ENCODE peak calls at places on chromosomes 7 and 10, in five cellular contexts. I is A549, V is IMR-90, D is HCT116, M is H1. C is an unnamed sample.

GRCh38 chr10:247480-247879 is 112.2 kb downstream of the ZMYND11 start:
- DNase-seq in M (no peak), D (no peak), I (no peak), V (no peak), C (no peak)

GRCh38 chr10:119412244-119412750 is 130.2 kb downstream of the RGS10 start:
- DNase-seq in V (peak), M (no peak), D (no peak), I (no peak), C (no peak)

GRCh38 chr7:102471791-102472125 is 7.0 kb downstream of the POLR2J start:
- DNase-seq in D (no peak), V (no peak), M (no peak), I (no peak), C (no peak)

GRCh38 chr10:47261121-47261520 is 38.9 kb upstream of the GDF10 start:
- DNase-seq in D (no peak), V (no peak), M (peak), I (no peak), C (no peak)

GRCh38 chr10:59360605-59361515 is 1.5 kb downstream of the FAM13C start:
- DNase-seq in V (no peak), D (no peak), M (no peak), I (no peak), C (no peak)

GRCh38 chr10:106765355-106765754 is 399.2 kb downstream of the SORCS1 start:
- DNase-seq in V (no peak), I (no peak), M (no peak), D (no peak), C (no peak)

GRCh38 chr10:89830623-89831022 is 129.2 kb downstream of the KIF20B start:
- DNase-seq in I (no peak), V (no peak), M (no peak), D (no peak), C (no peak)

GRCh38 chr10:97277551-97277950 is 14.9 kb downstream of the ARHGAP19 start:
- DNase-seq in I (no peak), D (no peak), V (no peak), M (no peak), C (no peak)

GRCh38 chr10:117137031-117137910 is 799 bp downstream of the VAX1 start:
- DNase-seq in I (peak), V (no peak), D (no peak), M (peak), C (no peak)

GRCh38 chr7:45869426-45869825 is 3.5 kb downstream of the CCDC201 start:
- DNase-seq in M (no peak), V (peak), I (no peak), D (no peak), C (no peak)

GRCh38 chr10:131242007-131242406 is 69.5 kb downstream of the TCERG1L start:
- DNase-seq in D (peak), V (no peak), M (peak), I (peak), C (peak)

GRCh38 chr7:46626261-46627037 is 705.4 kb upstream of the IGFBP3 start:
- DNase-seq in V (no peak), M (no peak), D (no peak), I (no peak), C (no peak)

GRCh38 chr10:117477961-117478670 is 64.4 kb upstream of the EMX2 start:
- DNase-seq in I (peak), D (peak), M (no peak), V (peak), C (no peak)

GRCh38 chr10:94411304-94411703 is 9.0 kb downstream of the TBC1D12 start:
- DNase-seq in I (no peak), M (no peak), V (no peak), D (no peak), C (no peak)

GRCh38 chr7:159099217-159099655 is 45.4 kb downstream of the VIPR2 start:
- DNase-seq in I (no peak), M (no peak), V (no peak), D (no peak), C (no peak)

GRCh38 chr10:128064615-128065580 is 61.3 kb downstream of the MKI67 start:
- DNase-seq in D (no peak), M (no peak), V (peak), I (no peak), C (no peak)

GRCh38 chr10:24938076-24938475 is 14.3 kb downstream of the PRTFDC1 start:
- DNase-seq in M (no peak), V (no peak), D (no peak), I (no peak), C (no peak)

GRCh38 chr10:127853868-127854768 is 38.6 kb downstream of the CLRN3 start:
- DNase-seq in M (peak), V (peak), D (peak), I (peak), C (peak)

GRCh38 chr10:13483951-13484350 is 44.9 kb downstream of the BEND7 start:
- DNase-seq in M (no peak), D (no peak), I (no peak), V (no peak), C (no peak)

GRCh38 chr7:72098812-72099211 is 313.3 kb downstream of the CALN1 start:
- DNase-seq in D (no peak), V (no peak), I (no peak), M (no peak), C (no peak)
- TF ChIP-seq RAD21 in D (no peak), V (no peak), I (no peak), M (no peak), C (no peak)

DNA sequence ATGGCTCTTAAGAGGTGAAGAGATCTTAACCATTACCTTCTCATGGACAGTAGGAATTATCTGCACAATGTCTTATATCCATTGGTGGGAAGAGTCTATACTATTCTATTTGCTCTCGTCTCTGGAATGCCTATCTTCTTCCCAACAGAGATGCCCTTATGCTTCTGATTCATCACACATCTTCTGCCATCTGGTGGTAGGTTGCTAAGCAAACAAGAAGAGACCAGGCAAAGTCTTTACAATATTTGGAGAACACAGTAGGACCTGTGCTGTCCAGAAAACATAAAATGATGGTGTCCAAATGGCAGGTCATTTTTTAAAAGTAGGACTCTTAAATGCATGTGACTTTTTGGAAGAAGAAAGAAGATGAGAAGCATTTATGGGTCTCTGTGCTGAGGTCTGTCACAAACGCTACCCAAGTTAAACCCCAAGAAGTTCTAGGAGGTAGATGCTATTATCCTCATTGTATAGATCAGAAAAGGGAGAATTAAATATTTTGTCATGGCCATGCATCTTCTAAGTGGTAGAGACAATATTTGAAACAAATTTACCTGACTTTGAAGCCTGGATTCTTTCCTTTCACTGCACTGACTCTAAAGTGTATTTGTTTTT is 67.8 kb upstream of the NXPH1 start:
- DNase-seq in I (no peak), D (peak), V (no peak), M (no peak), C (peak)
- TF ChIP-seq RAD21 in I (peak), D (peak), V (no peak), M (peak), C (no peak)

GRCh38 chr7:116322541-116322940 is 112.2 kb downstream of the TES start:
- DNase-seq in D (no peak), I (no peak), M (no peak), V (peak), C (no peak)
- TF ChIP-seq RAD21 in D (no peak), I (no peak), M (no peak), V (no peak), C (no peak)

DNA sequence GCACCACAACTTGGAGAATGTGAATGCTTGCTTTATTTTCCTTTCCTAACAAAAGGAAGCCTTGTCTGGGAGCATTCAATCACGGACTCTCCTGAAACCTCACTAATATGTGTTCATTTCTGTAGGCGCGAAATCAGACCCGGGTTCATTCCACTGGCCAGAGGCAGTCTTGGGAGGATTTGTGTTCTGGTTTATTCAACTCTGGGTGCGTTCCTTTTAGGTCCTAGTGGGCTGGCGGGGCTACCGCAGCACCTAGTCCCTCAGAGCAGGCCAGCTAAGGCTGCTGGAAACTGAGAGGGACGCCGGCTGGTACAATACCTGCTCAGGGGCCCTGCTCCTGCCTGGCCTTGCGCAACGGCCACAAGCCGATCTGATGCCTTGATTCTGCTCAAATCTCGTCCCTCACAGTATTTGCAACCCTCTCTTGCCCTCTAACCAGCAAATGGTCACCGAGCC is 7.5 kb downstream of the HOXA4 start:
- DNase-seq in I (no peak), V (peak), D (no peak), M (peak), C (peak)
- TF ChIP-seq RAD21 in I (no peak), V (no peak), D (no peak), M (no peak), C (no peak)

DNA sequence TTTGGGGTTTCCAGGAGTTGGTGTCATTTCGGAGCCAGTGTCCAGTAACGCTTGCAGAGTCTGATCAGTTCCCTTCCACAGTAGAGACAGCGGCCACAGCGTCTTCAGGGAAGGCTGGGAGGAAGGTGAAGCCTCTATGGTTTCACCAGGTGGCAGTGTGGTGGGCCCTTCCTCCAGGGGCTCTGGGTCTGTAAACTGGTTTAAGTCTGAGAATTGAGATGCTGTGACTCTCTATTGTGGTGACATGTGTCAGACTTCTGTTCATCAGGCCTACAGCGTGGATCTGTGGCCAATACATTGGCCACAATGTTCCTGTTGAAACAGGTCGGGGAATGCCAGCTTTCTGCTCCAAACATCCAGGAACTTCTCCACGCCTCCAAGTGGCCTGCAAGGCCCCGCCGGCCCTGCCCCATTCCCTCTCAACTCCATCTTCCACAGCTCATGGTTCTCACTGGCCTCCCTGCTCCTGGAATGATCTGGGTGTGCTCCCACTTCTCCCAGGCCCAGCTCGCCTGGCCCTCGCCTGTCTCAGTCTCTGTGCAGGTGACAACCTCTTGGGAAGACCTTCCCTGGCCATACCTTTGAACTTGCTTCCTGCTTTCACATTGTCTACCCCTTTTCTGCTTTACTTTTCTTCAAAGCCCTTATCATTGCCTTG is 124.5 kb upstream of the FAM20C start:
- DNase-seq in D (no peak), M (no peak), I (no peak), V (peak), C (no peak)
- TF ChIP-seq RAD21 in D (no peak), M (peak), I (no peak), V (peak), C (no peak)

GRCh38 chr10:110147961-110148360 is 59.4 kb upstream of the MXI1 start:
- DNase-seq in M (no peak), V (peak), D (no peak), I (no peak), C (no peak)
- TF ChIP-seq RAD21 in M (no peak), V (no peak), D (no peak), I (no peak), C (no peak)

GRCh38 chr10:110835841-110836240 is 35.9 kb upstream of the PDCD4 start:
- DNase-seq in M (no peak), I (no peak), D (no peak), V (no peak), C (no peak)

GRCh38 chr10:110829721-110830410 is 41.9 kb upstream of the PDCD4 start:
- DNase-seq in M (no peak), I (no peak), D (no peak), V (no peak), C (no peak)

GRCh38 chr10:110833941-110834621 is 37.6 kb upstream of the PDCD4 start:
- DNase-seq in V (no peak), D (no peak), I (no peak), M (no peak), C (no peak)

GRCh38 chr10:110834622-110835219 is 37.0 kb upstream of the PDCD4 start:
- DNase-seq in M (no peak), I (no peak), V (no peak), D (no peak), C (peak)

DNA sequence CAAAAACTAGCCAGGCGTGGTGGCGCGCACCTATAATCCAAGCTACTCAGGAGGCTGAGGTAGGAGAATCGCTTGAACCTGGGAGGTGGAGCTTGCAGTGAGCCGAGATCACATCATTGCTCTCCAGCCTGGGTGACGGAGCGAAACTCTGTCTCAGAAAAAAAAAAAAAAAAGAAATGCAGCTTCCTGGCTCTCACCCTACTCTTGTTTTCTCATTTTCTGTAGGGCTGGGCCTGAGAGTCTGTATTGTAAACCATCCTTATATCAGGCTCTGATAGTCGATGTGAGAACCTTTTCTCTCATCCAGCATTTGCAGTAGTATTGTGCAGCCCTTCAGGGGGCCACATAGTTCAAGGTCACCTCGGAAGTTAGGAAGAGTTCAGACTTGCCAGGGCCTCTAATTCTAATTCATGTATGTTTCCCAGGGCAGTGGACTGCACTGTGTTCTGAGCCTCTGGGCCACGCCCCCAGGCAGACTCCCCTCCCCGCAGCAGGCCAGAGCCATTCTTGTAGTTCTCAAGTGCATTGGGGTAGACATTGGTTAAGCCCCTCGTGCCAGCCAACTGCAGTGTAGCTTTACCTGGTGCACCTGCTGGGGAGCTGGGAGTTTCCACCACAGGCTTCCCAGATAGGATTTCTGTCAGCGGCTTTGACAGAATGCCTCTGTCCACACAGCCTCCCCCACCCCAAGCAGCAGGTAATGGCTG is 38.3 kb upstream of the PDCD4 start:
- DNase-seq in V (no peak), M (no peak), I (no peak), D (no peak), C (peak)
- TF ChIP-seq RAD21 in V (no peak), M (no peak), I (no peak), D (no peak), C (no peak)